ENCODE peak calls at places on chromosomes 11 and 22, in four cellular contexts. J is IMR-90, K is K562, M is endothelial cell of umbilical vein. C is an unnamed sample. For H3K9me1, the result is how much of the 10 kb centered on the place peaks cover.

GRCh38 chr11:4095509-4096230 is 1.1 kb downstream of the RRM1 start:
- DNase-seq in J (peak), M (peak), K (peak), C (no peak)

GRCh38 chr22:31177420-31178162 is 17.6 kb downstream of the RNF185 start:
- DNase-seq in M (no peak), K (no peak), J (peak), C (peak)

GRCh38 chr22:32712644-32713355 is 88.7 kb upstream of the TIMP3 start:
- DNase-seq in J (no peak), K (no peak), M (no peak), C (no peak)

GRCh38 chr22:44917372-44918165 is 92.2 kb downstream of the PHF21B start:
- DNase-seq in K (no peak), M (no peak), J (no peak), C (no peak)

GRCh38 chr22:47195676-47196492 is 433.4 kb downstream of the TBC1D22A start:
- DNase-seq in J (no peak), M (no peak), K (no peak), C (no peak)

GRCh38 chr11:130763087-130763980 is 152.9 kb downstream of the SNX19 start:
- DNase-seq in J (peak), K (no peak), M (no peak), C (no peak)

GRCh38 chr11:45933131-45933821 is 10.8 kb downstream of the LARGE2 start:
- DNase-seq in K (no peak), J (peak), M (no peak), C (no peak)

GRCh38 chr11:44199298-44199697 is 103.8 kb downstream of the EXT2 start:
- DNase-seq in J (no peak), M (no peak), K (no peak), C (no peak)

GRCh38 chr22:33925194-33925593 is 4.9 kb upstream of the LARGE1 start:
- DNase-seq in M (no peak), K (no peak), J (no peak), C (no peak)
- H3K9me1 ChIP-seq in M (under half), K (under half), J (under half), C (under half)

GRCh38 chr11:9567401-9567800 is 6.1 kb upstream of the WEE1 start:
- DNase-seq in K (no peak), J (no peak), M (no peak), C (no peak)

GRCh38 chr11:9569588-9570164 is 3.8 kb upstream of the WEE1 start:
- DNase-seq in J (no peak), K (no peak), M (no peak), C (no peak)

GRCh38 chr11:9568161-9568853 is 5.2 kb upstream of the WEE1 start:
- DNase-seq in K (no peak), J (peak), M (no peak), C (no peak)

GRCh38 chr11:9570313-9570712 is 3.2 kb upstream of the WEE1 start:
- DNase-seq in K (no peak), J (no peak), M (no peak), C (no peak)

DNA sequence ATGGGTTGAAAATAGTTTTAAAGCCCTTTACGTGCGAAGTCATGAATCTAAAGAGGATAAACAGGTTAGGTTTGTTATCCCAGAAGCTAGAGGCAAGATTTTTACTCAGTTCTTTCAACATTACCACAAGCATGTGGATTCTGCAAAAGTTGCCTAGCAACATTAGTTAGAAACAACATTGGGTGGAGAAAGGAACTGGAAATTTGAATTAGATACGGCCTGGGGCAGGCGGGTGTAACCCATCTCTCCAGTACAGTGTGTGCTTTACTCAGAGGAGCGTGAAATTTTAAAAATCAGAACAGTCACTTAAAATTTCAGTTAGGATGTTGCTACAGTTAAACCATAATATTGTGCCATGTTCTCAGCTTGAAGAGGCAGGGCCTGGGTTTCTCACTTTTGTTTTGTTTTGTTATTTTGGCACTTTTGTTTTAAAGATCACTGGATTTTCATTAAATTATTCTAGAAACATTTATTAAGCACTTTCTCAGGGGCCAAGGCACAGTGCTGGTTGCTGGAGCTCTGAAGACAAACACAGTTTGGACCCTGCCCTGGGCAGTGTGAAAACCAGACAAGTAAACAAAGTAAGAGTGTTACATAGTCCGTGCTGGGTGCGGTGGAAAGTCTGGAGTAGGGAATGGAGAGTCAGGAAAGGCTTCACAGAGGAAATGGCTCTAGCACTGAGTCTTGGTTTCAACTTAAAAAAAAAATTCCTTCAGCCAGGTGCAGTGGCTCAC is 4.4 kb upstream of the WEE1 start:
- DNase-seq in K (peak), J (peak), M (peak), C (peak)
- H3K27ac ChIP-seq in K (peak), J (peak), M (peak), C (peak)

GRCh38 chr22:40648386-40648785 is 11.9 kb upstream of the MRTFA start:
- DNase-seq in M (no peak), J (no peak), K (no peak), C (no peak)
- H3K9me1 ChIP-seq in M (under half), J (under half), K (under half), C (under half)

GRCh38 chr22:20068640-20069039 is 11.4 kb upstream of the DGCR8 start:
- DNase-seq in J (no peak), K (no peak), M (no peak), C (no peak)
- H3K27ac ChIP-seq in J (no peak), K (no peak), M (no peak), C (no peak)

C was measured in keratinocyte.